ENCODE peak calls at places on chromosomes 2 and 18, in ten cellular contexts. L, Q, B, V, O, U, G, N, A and X are unnamed samples.

GRCh38 chr2:216023055-216023648 is 9.8 kb upstream of the MREG start:
- DNase-seq in G (no peak), N (peak; percentile 71), O (peak; percentile 40), Q (peak; percentile 78), U (peak; percentile 58), L (peak; percentile 52), A (peak; percentile 75), V (no peak), B (peak; percentile 40), X (peak; percentile 71)

GRCh38 chr2:162629085-162629484 is 209.5 kb downstream of the KCNH7 start:
- DNase-seq in B (no peak), V (no peak), A (no peak), L (no peak), Q (no peak), O (no peak), U (no peak), N (no peak), G (no peak), X (no peak)

GRCh38 chr2:166764702-166765101 is 123.6 kb upstream of the XIRP2 start:
- DNase-seq in Q (no peak), L (no peak), O (no peak), N (no peak), G (no peak), U (no peak), A (no peak), V (no peak), B (no peak), X (no peak)

GRCh38 chr2:15334650-15335326 is 226.3 kb downstream of the NBAS start:
- DNase-seq in N (peak; percentile 38), V (no peak), Q (peak; percentile 47), G (no peak), B (peak; percentile 68), O (no peak), U (peak; percentile 30), A (no peak), L (peak; percentile 57), X (peak; percentile 91)

GRCh38 chr18:66749030-66749429 is 145.1 kb upstream of the CDH19 start:
- DNase-seq in N (peak; percentile 53), B (no peak), U (no peak), Q (no peak), V (no peak), A (no peak), L (no peak), O (no peak), G (no peak), X (peak; percentile 5)

GRCh38 chr2:229712125-229712524 is 2.2 kb downstream of the DNER start:
- DNase-seq in O (no peak), A (peak; percentile 3), Q (peak; percentile 25), V (no peak), B (no peak), U (no peak), G (no peak), N (peak; percentile 17), L (peak; percentile 23), X (no peak)

GRCh38 chr2:96427917-96428316 is 77.2 kb downstream of the NEURL3 start:
- DNase-seq in Q (peak; percentile 65), U (peak; percentile 65), L (peak; percentile 70), A (no peak), V (no peak), O (no peak), G (no peak), N (peak; percentile 49), B (peak; percentile 96), X (peak; percentile 99)

GRCh38 chr2:113218283-113219091 is 44.7 kb downstream of the PSD4 start:
- DNase-seq in L (no peak), B (peak; percentile 60), O (no peak), N (no peak), G (peak; percentile 85), V (peak; percentile 84), A (no peak), Q (peak; percentile 53), U (peak; percentile 66), X (no peak)

GRCh38 chr2:174158003-174158402 is 90.3 kb downstream of the OLA1 start:
- DNase-seq in O (peak; percentile 22), N (peak; percentile 61), B (peak; percentile 27), Q (peak; percentile 34), V (no peak), U (peak; percentile 38), A (peak; percentile 65), L (no peak), G (no peak), X (peak; percentile 63)

GRCh38 chr2:204931562-204931961 is 386.3 kb downstream of the PARD3B start:
- DNase-seq in A (no peak), L (peak; percentile 7), Q (no peak), O (no peak), N (no peak), U (peak; percentile 40), G (no peak), B (no peak), V (no peak), X (no peak)

GRCh38 chr2:98118852-98119251 is 31.9 kb downstream of the VWA3B start:
- DNase-seq in V (no peak), B (no peak), G (no peak), O (no peak), L (no peak), A (no peak), N (no peak), U (no peak), Q (no peak), X (peak; percentile 19)

GRCh38 chr18:25126751-25127150 is 225.2 kb downstream of the ZNF521 start:
- DNase-seq in L (peak; percentile 50), Q (peak; percentile 62), G (no peak), B (no peak), A (no peak), O (no peak), U (no peak), N (no peak), V (no peak), X (no peak)

GRCh38 chr2:163553601-163554000 is 182.2 kb downstream of the FIGN start:
- DNase-seq in O (no peak), V (no peak), B (no peak), Q (peak; percentile 1), A (no peak), G (no peak), L (no peak), N (peak; percentile 20), U (peak; percentile 39), X (no peak)

DNA sequence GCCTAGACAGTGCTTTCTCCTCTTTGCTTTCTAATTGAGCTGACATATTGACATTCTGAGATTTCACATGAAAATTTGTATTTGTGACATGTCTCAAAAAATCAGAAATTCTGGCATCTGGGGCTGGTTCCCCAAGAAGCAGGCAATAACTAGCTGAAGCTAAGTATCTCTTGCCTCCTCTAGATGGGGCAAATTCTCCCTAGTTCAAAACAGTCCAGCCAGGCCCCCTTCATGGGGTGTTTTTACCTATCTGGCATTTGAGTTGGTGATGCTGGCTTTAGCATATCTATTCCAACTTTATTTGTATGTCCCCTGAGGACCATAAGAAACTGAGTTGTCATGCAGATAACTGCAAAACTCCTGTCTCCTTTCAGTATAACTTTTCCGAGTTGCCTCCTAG is 39.9 kb downstream of the ARHGAP15 start:
- DNase-seq in N (no peak), V (no peak), L (no peak), U (no peak), O (no peak), B (no peak), A (no peak), G (no peak), Q (no peak), X (no peak)
- TF ChIP-seq CTCF in N (no peak), V (no peak), L (no peak), U (no peak), O (no peak), B (no peak), A (no peak), G (no peak), Q (no peak), X (no peak)

GRCh38 chr2:46942891-46943626 is 27.5 kb upstream of the MCFD2 start:
- DNase-seq in O (no peak), U (no peak), V (no peak), A (peak; percentile 16), G (no peak), N (no peak), B (no peak), Q (no peak), L (no peak), X (no peak)
- H3K4me3 ChIP-seq in O (peak overlapping the region; percentile 82), U (peak overlapping the region; percentile 98), V (peak overlapping the region; percentile 72), A (peak overlapping the region; percentile 99), G (peak overlapping the region; percentile 90), N (peak overlapping the region; percentile 91), B (peak overlapping the region; percentile 96), Q (peak overlapping the region; percentile 96), L (peak overlapping the region; percentile 93), X (no peak overlapping the region)

DNA sequence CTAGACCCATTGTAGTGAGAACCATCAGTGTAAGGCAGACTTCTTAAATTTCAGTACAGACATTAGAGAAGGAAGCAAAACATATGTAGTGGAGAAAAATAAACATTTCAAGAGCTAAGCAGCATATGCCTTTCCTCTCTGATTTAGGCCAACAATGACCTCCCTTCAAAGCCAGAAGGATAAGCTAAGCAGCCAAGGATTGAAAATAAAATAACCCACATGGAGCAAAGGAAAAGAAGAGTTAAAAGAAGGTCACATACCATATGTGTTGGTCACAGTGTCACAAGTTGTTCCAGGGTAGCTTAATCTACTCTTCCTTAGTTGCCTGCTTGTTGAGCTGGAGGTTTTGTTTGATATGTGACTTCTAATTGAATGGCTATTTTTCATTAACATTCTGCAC is 15.6 kb upstream of the LAMA1 start:
- DNase-seq in A (no peak), B (no peak), G (no peak), N (peak; percentile 54), O (no peak), Q (peak; percentile 61), L (peak; percentile 61), V (peak; percentile 7), U (no peak), X (no peak)
- TF ChIP-seq CTCF in A (no peak), B (no peak), G (no peak), N (no peak), O (no peak), Q (no peak), L (no peak), V (no peak), U (no peak), X (no peak)

DNA sequence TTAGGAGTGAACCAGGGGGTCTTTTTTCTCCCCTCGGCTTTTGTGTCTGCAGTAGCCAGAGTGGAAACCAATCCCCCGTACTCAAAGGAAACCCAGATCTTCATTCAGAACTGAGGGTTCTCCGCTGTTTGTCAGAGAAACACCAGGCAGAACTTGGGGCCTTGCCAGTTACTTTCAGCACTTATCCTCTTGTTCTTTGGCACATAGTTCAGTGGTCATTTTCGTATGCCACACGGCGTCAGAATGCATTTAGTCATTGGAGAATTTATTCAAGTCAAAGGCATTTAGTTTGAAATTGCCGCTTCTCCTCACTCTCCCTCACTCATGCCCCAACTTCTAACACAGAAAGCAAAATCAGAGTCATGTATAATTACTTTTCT is 102.9 kb downstream of the CABLES1 start:
- DNase-seq in L (peak; percentile 60), G (no peak), O (no peak), B (no peak), N (peak; percentile 86), U (peak; percentile 91), A (no peak), Q (peak; percentile 85), V (peak; percentile 79), X (no peak)
- H3K4me3 ChIP-seq in L (no peak overlapping the region), G (peak overlapping the region; percentile 31), O (peak overlapping the region; percentile 28), B (peak overlapping the region; percentile 45), N (no peak overlapping the region), U (peak overlapping the region; percentile 44), A (no peak overlapping the region), Q (no peak overlapping the region), V (peak overlapping the region; percentile 42), X (no peak overlapping the region)